ENCODE peak calls at places on chromosomes 4 and X, in nine cellular contexts. M is cardiac muscle cell, Z is GM13976, X is colonic mucosa, S is vagina, A is left ventricle myocardium inferior, V is AG10803, Q is adrenal gland, Y is fibroblast of pulmonary artery. E is an unnamed sample.

GRCh38 chr4:26803462-26803861 is 57.2 kb upstream of the STIM2 start:
- DNase-seq in S (no peak), X (no peak), M (no peak), Z (no peak), V (peak; percentile 25), Y (no peak), A (no peak), Q (no peak), E (no peak)

GRCh38 chr4:8262637-8263322 is 6.8 kb upstream of the HTRA3 start:
- DNase-seq in S (no peak), V (no peak), A (no peak), Y (no peak), M (no peak), Z (no peak), Q (no peak), X (no peak), E (no peak)

GRCh38 chr4:84215218-84215617 is 283.9 kb downstream of the NKX6-1 start:
- DNase-seq in S (no peak), Y (no peak), A (no peak), Q (no peak), Z (no peak), V (no peak), X (no peak), M (no peak), E (no peak)

GRCh38 chrX:20007962-20008633 is 17.2 kb upstream of the BCLAF3 start:
- DNase-seq in X (no peak), S (no peak), Z (no peak), V (no peak), Y (no peak), M (no peak), Q (no peak), A (no peak), E (no peak)

GRCh38 chrX:115940888-115941332 is 229.6 kb upstream of the AGTR2 start:
- DNase-seq in Y (peak; percentile 6), Q (peak; percentile 90), X (peak; percentile 88), Z (peak; percentile 51), A (no peak), M (peak; percentile 4), S (no peak), V (peak; percentile 0), E (peak; percentile 45)

GRCh38 chrX:121853762-121854613 is 806.6 kb downstream of the GLUD2 start:
- DNase-seq in Z (no peak), V (no peak), A (no peak), S (no peak), Y (no peak), X (no peak), Q (no peak), M (no peak), E (no peak)

GRCh38 chr4:79042079-79042674 is 102.9 kb upstream of the PAQR3 start:
- DNase-seq in M (peak; percentile 59), Y (peak; percentile 59), Q (no peak), X (peak; percentile 35), V (peak; percentile 11), Z (peak; percentile 22), A (no peak), S (no peak), E (peak; percentile 46)

GRCh38 chr4:6204871-6205583 is 4.7 kb upstream of the JAKMIP1 start:
- DNase-seq in Z (no peak), S (no peak), Y (no peak), A (no peak), Q (no peak), M (no peak), X (no peak), V (no peak), E (no peak)

GRCh38 chrX:45781901-45782553 is 581.4 kb upstream of the DIPK2B start:
- DNase-seq in A (no peak), Z (no peak), S (no peak), M (peak; percentile 69), Y (peak; percentile 72), X (no peak), V (peak; percentile 69), Q (no peak), E (peak; percentile 73)

GRCh38 chrX:22340022-22340616 is 67.4 kb downstream of the CBLL2 start:
- DNase-seq in X (no peak), A (no peak), Z (no peak), Q (no peak), M (no peak), S (no peak), Y (no peak), V (peak; percentile 6), E (peak; percentile 36)

GRCh38 chr4:155515444-155515843 is 138.7 kb upstream of the MAP9 start:
- DNase-seq in M (no peak), A (no peak), X (no peak), Y (no peak), S (no peak), Q (no peak), V (no peak), Z (no peak), E (no peak)

GRCh38 chr4:55215087-55215486 is 89.7 kb upstream of the KDR start:
- DNase-seq in A (no peak), V (no peak), M (no peak), Y (no peak), X (no peak), S (no peak), Q (no peak), Z (no peak), E (no peak)

GRCh38 chr4:80173387-80173786 is 23.9 kb upstream of the PRDM8 start:
- DNase-seq in V (peak; percentile 85), A (no peak), Q (no peak), M (peak; percentile 61), Z (no peak), S (no peak), Y (peak; percentile 69), X (no peak), E (peak; percentile 81)

GRCh38 chrX:141760761-141761160 is 62.2 kb upstream of the SPANXD start:
- DNase-seq in A (no peak), Y (peak; percentile 6), M (no peak), X (no peak), Q (no peak), V (peak; percentile 0), Z (no peak), S (no peak), E (peak; percentile 21)

GRCh38 chr4:169200361-169201030 is 70.3 kb downstream of the SH3RF1 start:
- DNase-seq in X (no peak), Y (no peak), Z (no peak), Q (no peak), M (no peak), A (no peak), S (no peak), V (no peak), E (no peak)

GRCh38 chrX:97563531-97564133 is 679.9 kb downstream of the RPA4 start:
- DNase-seq in M (peak; percentile 79), V (peak; percentile 61), S (no peak), Y (peak; percentile 72), Q (peak; percentile 31), Z (peak; percentile 35), A (peak; percentile 16), X (peak; percentile 29), E (peak; percentile 75)

GRCh38 chrX:69050051-69050785 is 115.0 kb downstream of the PJA1 start:
- DNase-seq in M (no peak), S (peak; percentile 47), V (no peak), Y (no peak), A (no peak), X (peak; percentile 7), Z (no peak), Q (peak; percentile 2), E (no peak)

GRCh38 chrX:39576081-39576701 is 521.6 kb downstream of the BCOR start:
- DNase-seq in M (no peak), Z (no peak), V (no peak), Y (no peak), A (no peak), Q (no peak), S (no peak), X (no peak), E (no peak)

DNA sequence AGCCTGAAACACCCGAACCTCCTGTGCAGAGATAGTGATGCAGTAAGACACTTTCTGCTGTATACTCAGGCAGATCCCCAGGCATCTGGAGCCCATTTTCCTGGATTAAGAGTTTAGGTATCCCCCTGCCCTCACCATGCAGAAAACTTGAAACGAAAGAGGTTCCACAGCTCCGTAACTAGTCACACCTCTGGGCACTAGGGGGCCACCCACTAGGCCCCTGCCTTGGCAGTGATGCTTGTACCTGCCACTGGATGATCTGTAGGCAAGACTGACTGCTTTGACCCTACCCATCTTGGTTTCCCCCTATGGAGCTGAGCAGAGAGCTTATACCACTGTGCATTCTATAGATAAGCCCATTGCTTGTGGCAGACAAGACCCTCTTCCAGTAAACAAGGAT is 940.6 kb downstream of the PCDH19 start:
- DNase-seq in Y (no peak), X (no peak), Q (no peak), V (no peak), M (no peak), S (no peak), Z (no peak), A (no peak), E (no peak)
- TF ChIP-seq CTCF in Y (no peak), X (no peak), Q (no peak), V (no peak), M (no peak), S (no peak), Z (no peak), A (no peak), E (no peak)

GRCh38 chr4:21512351-21512750 is 436.2 kb downstream of the KCNIP4 start:
- DNase-seq in Y (peak; percentile 65), X (no peak), Z (peak; percentile 5), A (no peak), V (peak; percentile 12), Q (peak; percentile 17), S (no peak), M (peak; percentile 66), E (peak; percentile 49)
- TF ChIP-seq CTCF in Y (peak; percentile 39), X (peak; percentile 16), Z (no peak), A (peak; percentile 58), V (peak; percentile 30), Q (peak; percentile 57), S (peak; percentile 55), M (peak; percentile 36), E (peak; percentile 14)

DNA sequence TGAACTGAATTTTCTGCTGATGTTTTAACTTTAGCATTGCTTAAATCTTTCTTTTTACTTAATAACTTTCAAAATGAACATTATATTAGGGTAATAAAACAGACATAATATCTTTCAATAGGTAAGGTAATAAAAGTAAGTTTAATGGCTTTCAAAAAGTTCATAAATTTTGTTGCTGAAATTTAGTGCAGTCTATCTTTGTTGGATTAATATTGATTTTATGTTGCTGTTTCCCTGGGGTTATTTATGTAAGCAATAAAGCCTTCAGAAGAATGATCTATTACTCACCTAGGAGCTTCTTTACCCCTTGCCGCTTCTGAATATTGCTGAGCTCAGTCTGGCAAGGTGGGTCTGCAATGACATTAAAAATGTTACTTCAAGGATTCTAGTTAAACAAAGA is 492.6 kb downstream of the SPOCK3 start:
- DNase-seq in V (no peak), Y (no peak), M (no peak), Q (no peak), Z (no peak), X (no peak), S (no peak), A (no peak), E (no peak)
- TF ChIP-seq CTCF in V (no peak), Y (no peak), M (no peak), Q (no peak), Z (no peak), X (no peak), S (no peak), A (no peak), E (no peak)

DNA sequence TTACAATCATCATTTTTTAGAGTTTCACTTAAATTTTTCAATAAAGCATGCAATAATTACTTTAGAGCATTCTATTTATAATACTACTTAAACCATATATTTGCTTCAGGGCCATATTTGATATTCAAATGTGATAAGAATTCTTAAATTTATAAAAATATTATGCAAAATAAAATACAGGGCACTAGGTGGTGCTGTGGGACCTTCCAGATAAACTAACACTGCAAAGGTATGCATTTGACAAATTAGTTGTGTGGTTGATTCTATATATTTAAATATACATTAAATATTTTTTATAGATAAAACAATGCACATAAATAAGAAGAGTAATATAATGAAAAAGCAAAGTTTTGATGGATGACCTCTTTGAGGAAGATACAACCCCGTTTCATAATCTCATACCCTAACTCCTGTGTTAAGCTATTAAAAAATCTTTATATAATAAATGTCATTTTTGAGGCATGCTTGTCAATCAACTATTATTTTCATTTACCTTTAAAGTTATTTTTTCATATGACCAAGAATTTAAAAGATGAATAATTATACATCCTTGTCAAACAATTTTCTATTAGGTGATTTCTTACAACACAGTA is 128.4 kb downstream of the REELD1 start:
- DNase-seq in X (peak; percentile 25), Q (peak; percentile 32), S (no peak), V (peak; percentile 47), Z (no peak), A (no peak), M (peak; percentile 68), Y (peak; percentile 72), E (peak; percentile 63)
- TF ChIP-seq CTCF in X (peak; percentile 47), Q (peak; percentile 40), S (peak; percentile 44), V (peak; percentile 71), Z (no peak), A (peak; percentile 74), M (peak; percentile 50), Y (peak; percentile 53), E (peak; percentile 48)